ENCODE peak calls at places on chromosomes 12 and 14, in ten cellular contexts. One of them, this sample, is unnamed.

GRCh38 chr12:46373303-46374182 is 970 bp upstream of the SLC38A2 start:
- DNase-seq in Caco-2: peak
- DNase-seq in stimulated activated naive B cell treated with anti-CD40 and anti-IgM and Interleukin-4, amounts not matched to agents 10 μg/mL and 1 μg/mL and 100 μg/mL, for 72 hours: no peak
- DNase-seq in KBM-7: peak
- DNase-seq in NCI-H2081: peak
- DNase-seq in astrocyte of the hippocampus: peak
- DNase-seq in endothelial cell: peak
- DNase-seq in fibroblast of gingiva: no peak
- DNase-seq in T-helper 9 cell: peak
- DNase-seq in GM20000: peak
- DNase-seq in this sample: peak

GRCh38 chr14:94536836-94537235 is 24.4 kb upstream of the SERPINA4 start:
- DNase-seq in Caco-2: no peak
- DNase-seq in stimulated activated naive B cell treated with anti-CD40 and anti-IgM and Interleukin-4, amounts not matched to agents 10 μg/mL and 1 μg/mL and 100 μg/mL, for 72 hours: no peak
- DNase-seq in KBM-7: peak
- DNase-seq in NCI-H2081: no peak
- DNase-seq in astrocyte of the hippocampus: no peak
- DNase-seq in endothelial cell: no peak
- DNase-seq in fibroblast of gingiva: no peak
- DNase-seq in T-helper 9 cell: no peak
- DNase-seq in GM20000: no peak
- DNase-seq in this sample: no peak

GRCh38 chr14:100975668-100976067 is 72.1 kb upstream of the RTL1 start:
- DNase-seq in Caco-2: no peak
- DNase-seq in stimulated activated naive B cell treated with anti-CD40 and anti-IgM and Interleukin-4, amounts not matched to agents 10 μg/mL and 1 μg/mL and 100 μg/mL, for 72 hours: no peak
- DNase-seq in KBM-7: no peak
- DNase-seq in NCI-H2081: no peak
- DNase-seq in astrocyte of the hippocampus: no peak
- DNase-seq in endothelial cell: no peak
- DNase-seq in fibroblast of gingiva: no peak
- DNase-seq in T-helper 9 cell: no peak
- DNase-seq in GM20000: no peak
- DNase-seq in this sample: no peak

GRCh38 chr12:45213107-45213506 is 2.8 kb upstream of the ANO6 start:
- DNase-seq in Caco-2: no peak
- DNase-seq in stimulated activated naive B cell treated with anti-CD40 and anti-IgM and Interleukin-4, amounts not matched to agents 10 μg/mL and 1 μg/mL and 100 μg/mL, for 72 hours: no peak
- DNase-seq in KBM-7: no peak
- DNase-seq in NCI-H2081: no peak
- DNase-seq in astrocyte of the hippocampus: no peak
- DNase-seq in endothelial cell: no peak
- DNase-seq in fibroblast of gingiva: no peak
- DNase-seq in T-helper 9 cell: no peak
- DNase-seq in GM20000: no peak
- DNase-seq in this sample: no peak

GRCh38 chr14:101500681-101501080 is 60.6 kb upstream of the DIO3 start:
- DNase-seq in Caco-2: peak
- DNase-seq in stimulated activated naive B cell treated with anti-CD40 and anti-IgM and Interleukin-4, amounts not matched to agents 10 μg/mL and 1 μg/mL and 100 μg/mL, for 72 hours: no peak
- DNase-seq in KBM-7: no peak
- DNase-seq in NCI-H2081: no peak
- DNase-seq in astrocyte of the hippocampus: no peak
- DNase-seq in endothelial cell: no peak
- DNase-seq in fibroblast of gingiva: no peak
- DNase-seq in T-helper 9 cell: no peak
- DNase-seq in GM20000: no peak
- DNase-seq in this sample: no peak

GRCh38 chr12:44457465-44457864 is 418.6 kb downstream of the NELL2 start:
- DNase-seq in Caco-2: no peak
- DNase-seq in stimulated activated naive B cell treated with anti-CD40 and anti-IgM and Interleukin-4, amounts not matched to agents 10 μg/mL and 1 μg/mL and 100 μg/mL, for 72 hours: no peak
- DNase-seq in KBM-7: no peak
- DNase-seq in NCI-H2081: peak
- DNase-seq in astrocyte of the hippocampus: no peak
- DNase-seq in endothelial cell: no peak
- DNase-seq in fibroblast of gingiva: no peak
- DNase-seq in T-helper 9 cell: no peak
- DNase-seq in GM20000: no peak
- DNase-seq in this sample: no peak

GRCh38 chr12:120231316-120232011 is 30.6 kb upstream of the RPLP0 start:
- DNase-seq in Caco-2: peak
- DNase-seq in stimulated activated naive B cell treated with anti-CD40 and anti-IgM and Interleukin-4, amounts not matched to agents 10 μg/mL and 1 μg/mL and 100 μg/mL, for 72 hours: no peak
- DNase-seq in KBM-7: peak
- DNase-seq in NCI-H2081: peak
- DNase-seq in astrocyte of the hippocampus: peak
- DNase-seq in endothelial cell: peak
- DNase-seq in fibroblast of gingiva: peak
- DNase-seq in T-helper 9 cell: peak
- DNase-seq in GM20000: no peak
- DNase-seq in this sample: peak

GRCh38 chr12:81365284-81365683 is 287.4 kb downstream of the ACSS3 start:
- DNase-seq in Caco-2: no peak
- DNase-seq in stimulated activated naive B cell treated with anti-CD40 and anti-IgM and Interleukin-4, amounts not matched to agents 10 μg/mL and 1 μg/mL and 100 μg/mL, for 72 hours: no peak
- DNase-seq in KBM-7: no peak
- DNase-seq in NCI-H2081: no peak
- DNase-seq in astrocyte of the hippocampus: peak
- DNase-seq in endothelial cell: no peak
- DNase-seq in fibroblast of gingiva: no peak
- DNase-seq in T-helper 9 cell: no peak
- DNase-seq in GM20000: no peak
- DNase-seq in this sample: no peak

GRCh38 chr12:19402743-19403400 is 36.4 kb upstream of the AEBP2 start:
- DNase-seq in Caco-2: no peak
- DNase-seq in stimulated activated naive B cell treated with anti-CD40 and anti-IgM and Interleukin-4, amounts not matched to agents 10 μg/mL and 1 μg/mL and 100 μg/mL, for 72 hours: no peak
- DNase-seq in KBM-7: no peak
- DNase-seq in NCI-H2081: no peak
- DNase-seq in astrocyte of the hippocampus: peak
- DNase-seq in endothelial cell: no peak
- DNase-seq in fibroblast of gingiva: peak
- DNase-seq in T-helper 9 cell: no peak
- DNase-seq in GM20000: no peak
- DNase-seq in this sample: peak

GRCh38 chr14:21102472-21103164 is 1.8 kb downstream of the TMEM253 start:
- DNase-seq in Caco-2: no peak
- DNase-seq in stimulated activated naive B cell treated with anti-CD40 and anti-IgM and Interleukin-4, amounts not matched to agents 10 μg/mL and 1 μg/mL and 100 μg/mL, for 72 hours: no peak
- DNase-seq in KBM-7: no peak
- DNase-seq in NCI-H2081: peak
- DNase-seq in astrocyte of the hippocampus: no peak
- DNase-seq in endothelial cell: no peak
- DNase-seq in fibroblast of gingiva: no peak
- DNase-seq in T-helper 9 cell: no peak
- DNase-seq in GM20000: peak
- DNase-seq in this sample: no peak

GRCh38 chr12:108299516-108299915 is 39.6 kb downstream of the CMKLR1 start:
- DNase-seq in Caco-2: no peak
- DNase-seq in stimulated activated naive B cell treated with anti-CD40 and anti-IgM and Interleukin-4, amounts not matched to agents 10 μg/mL and 1 μg/mL and 100 μg/mL, for 72 hours: no peak
- DNase-seq in KBM-7: no peak
- DNase-seq in NCI-H2081: no peak
- DNase-seq in astrocyte of the hippocampus: no peak
- DNase-seq in endothelial cell: no peak
- DNase-seq in fibroblast of gingiva: no peak
- DNase-seq in T-helper 9 cell: no peak
- DNase-seq in GM20000: no peak
- DNase-seq in this sample: no peak

GRCh38 chr14:39547845-39548244 is 115.6 kb upstream of the FBXO33 start:
- DNase-seq in Caco-2: no peak
- DNase-seq in stimulated activated naive B cell treated with anti-CD40 and anti-IgM and Interleukin-4, amounts not matched to agents 10 μg/mL and 1 μg/mL and 100 μg/mL, for 72 hours: no peak
- DNase-seq in KBM-7: no peak
- DNase-seq in NCI-H2081: no peak
- DNase-seq in astrocyte of the hippocampus: no peak
- DNase-seq in endothelial cell: no peak
- DNase-seq in fibroblast of gingiva: no peak
- DNase-seq in T-helper 9 cell: no peak
- DNase-seq in GM20000: no peak
- DNase-seq in this sample: no peak

GRCh38 chr14:24426912-24427536 is 2.4 kb downstream of the CBLN3 start:
- DNase-seq in Caco-2: peak
- DNase-seq in stimulated activated naive B cell treated with anti-CD40 and anti-IgM and Interleukin-4, amounts not matched to agents 10 μg/mL and 1 μg/mL and 100 μg/mL, for 72 hours: no peak
- DNase-seq in KBM-7: no peak
- DNase-seq in NCI-H2081: no peak
- DNase-seq in astrocyte of the hippocampus: no peak
- DNase-seq in endothelial cell: no peak
- DNase-seq in fibroblast of gingiva: no peak
- DNase-seq in T-helper 9 cell: peak
- DNase-seq in GM20000: no peak
- DNase-seq in this sample: no peak